ENCODE peak calls at places on chromosomes 16 and 17, in five cellular contexts. D, B, L, C and V are unnamed samples.

GRCh38 chr17:15291674-15292361 is 26.7 kb upstream of the PMP22 start:
- DNase-seq in D (no peak), B (no peak), L (peak; percentile 88), C (peak; percentile 75), V (no peak)

GRCh38 chr16:5252800-5253199 is 155.2 kb upstream of the EEF2KMT start:
- DNase-seq in D (no peak), B (no peak), L (no peak), C (no peak), V (no peak)

GRCh38 chr16:67842509-67843342 is 606 bp downstream of the THAP11 start:
- DNase-seq in D (peak; percentile 82), B (peak; percentile 61), L (peak; percentile 63), C (peak; percentile 45), V (no peak)

GRCh38 chr16:49608801-49609200 is 235.2 kb downstream of the C16orf78 start:
- DNase-seq in D (peak; percentile 65), B (no peak), L (peak; percentile 73), C (peak; percentile 45), V (no peak)

GRCh38 chr16:87150359-87151280 is 166.6 kb downstream of the C16orf95 start:
- DNase-seq in D (no peak), B (no peak), L (peak; percentile 26), C (no peak), V (no peak)

GRCh38 chr17:1999557-2000251 is 25.4 kb downstream of the RTN4RL1 start:
- DNase-seq in D (peak; percentile 80), B (peak; percentile 86), L (peak; percentile 34), C (peak; percentile 39), V (no peak)

GRCh38 chr17:43360739-43361498 is 37.9 kb upstream of the ARL4D start:
- DNase-seq in D (peak; percentile 100), B (peak; percentile 87), L (peak; percentile 98), C (peak; percentile 100), V (peak; percentile 100)

GRCh38 chr17:6548578-6549330 is 7.6 kb downstream of the PITPNM3 start:
- DNase-seq in D (no peak), B (no peak), L (no peak), C (no peak), V (no peak)

GRCh38 chr16:56990407-56991286 is 1.3 kb downstream of the NLRC5 start:
- DNase-seq in D (no peak), B (no peak), L (no peak), C (no peak), V (no peak)

GRCh38 chr17:44914698-44915271 is 515 bp downstream of the GFAP start:
- DNase-seq in D (no peak), B (no peak), L (no peak), C (no peak), V (no peak)

GRCh38 chr17:77887464-77888241 is 70.8 kb upstream of the TNRC6C start:
- DNase-seq in D (peak; percentile 90), B (peak; percentile 69), L (peak; percentile 79), C (peak; percentile 77), V (peak; percentile 43)

GRCh38 chr16:23502466-23502865 is 7.8 kb downstream of the GGA2 start:
- DNase-seq in D (no peak), B (no peak), L (no peak), C (peak; percentile 15), V (no peak)

GRCh38 chr17:13001991-13002615 is 15.7 kb downstream of the ELAC2 start:
- DNase-seq in D (no peak), B (no peak), L (peak; percentile 25), C (no peak), V (no peak)

GRCh38 chr17:82666931-82667667 is 18.9 kb upstream of the WDR45B start:
- DNase-seq in D (no peak), B (no peak), L (no peak), C (no peak), V (no peak)

GRCh38 chr17:50687200-50688066 is 20.3 kb downstream of the ANKRD40 start:
- DNase-seq in D (no peak), B (no peak), L (peak; percentile 57), C (peak; percentile 71), V (no peak)

GRCh38 chr17:74430706-74431567 is 951 bp upstream of the GPRC5C start:
- DNase-seq in D (peak; percentile 85), B (peak; percentile 97), L (peak; percentile 86), C (peak; percentile 42), V (no peak)
- H3K4me3 ChIP-seq in D (peak overlapping the region; percentile 91), B (peak overlapping the region; percentile 42), L (peak overlapping the region; percentile 10), C (peak overlapping the region; percentile 36), V (peak overlapping the region; percentile 15)

DNA sequence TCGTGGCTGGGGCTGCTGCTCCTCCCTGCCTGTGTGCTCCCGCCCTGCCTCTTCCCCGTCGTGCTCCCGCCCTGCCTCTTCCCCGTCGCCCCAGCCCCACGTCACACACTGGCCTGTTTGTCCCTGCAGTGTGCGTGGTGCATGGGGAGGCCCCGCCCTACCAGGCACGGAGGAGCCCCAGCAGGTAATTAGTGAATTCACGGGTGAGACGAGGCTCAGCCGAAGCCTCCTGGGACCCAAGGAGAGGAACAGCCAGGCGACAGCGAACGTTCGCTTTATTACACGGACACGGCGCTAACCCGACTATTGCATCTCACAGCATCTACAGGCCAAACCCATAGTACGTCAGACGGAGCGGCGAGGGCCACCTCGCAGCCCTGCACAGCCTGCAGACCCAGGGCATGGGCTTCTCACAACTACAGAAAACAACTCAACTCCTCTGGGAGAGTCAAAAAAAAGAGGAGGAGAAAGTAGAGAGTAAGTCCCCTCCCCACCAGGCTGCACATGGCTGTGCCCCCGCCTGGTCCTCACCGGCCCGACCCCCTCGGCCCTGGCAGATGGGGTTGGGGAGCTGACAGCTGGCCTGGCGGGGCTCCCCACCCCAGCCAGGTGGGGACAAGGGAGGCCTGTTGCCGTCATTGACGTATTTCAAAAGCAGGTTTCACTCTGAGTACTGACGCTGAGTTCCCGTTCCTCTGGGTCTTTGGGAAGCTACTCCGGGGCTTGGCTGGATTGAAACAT is 4.3 kb upstream of the PABPN1L start:
- DNase-seq in D (no peak), B (no peak), L (no peak), C (no peak), V (no peak)
- H3K4me3 ChIP-seq in D (peak overlapping the region; percentile 24), B (no peak overlapping the region), L (no peak overlapping the region), C (no peak overlapping the region), V (no peak overlapping the region)

GRCh38 chr16:58733248-58733670 is 857 bp downstream of the GOT2 start:
- DNase-seq in D (peak; percentile 39), B (no peak), L (peak; percentile 17), C (peak; percentile 26), V (no peak)

GRCh38 chr16:58733671-58734458 is at the start of gene GOT2:
- DNase-seq in D (peak; percentile 89), B (peak; percentile 83), L (peak; percentile 88), C (peak; percentile 85), V (peak; percentile 62)

GRCh38 chr16:58730724-58731370 is 3.3 kb downstream of the GOT2 start:
- DNase-seq in D (no peak), B (no peak), L (no peak), C (no peak), V (no peak)

GRCh38 chr16:58734459-58734787 is 307 bp upstream of the GOT2 start:
- DNase-seq in D (no peak), B (no peak), L (no peak), C (no peak), V (no peak)

GRCh38 chr16:58732545-58733247 is 1.4 kb downstream of the GOT2 start:
- DNase-seq in D (peak; percentile 33), B (no peak), L (peak; percentile 52), C (no peak), V (peak; percentile 60)
- H3K4me3 ChIP-seq in D (no peak overlapping the region), B (no peak overlapping the region), L (peak overlapping the region; percentile 87), C (peak overlapping the region; percentile 83), V (peak overlapping the region; percentile 86)

DNA sequence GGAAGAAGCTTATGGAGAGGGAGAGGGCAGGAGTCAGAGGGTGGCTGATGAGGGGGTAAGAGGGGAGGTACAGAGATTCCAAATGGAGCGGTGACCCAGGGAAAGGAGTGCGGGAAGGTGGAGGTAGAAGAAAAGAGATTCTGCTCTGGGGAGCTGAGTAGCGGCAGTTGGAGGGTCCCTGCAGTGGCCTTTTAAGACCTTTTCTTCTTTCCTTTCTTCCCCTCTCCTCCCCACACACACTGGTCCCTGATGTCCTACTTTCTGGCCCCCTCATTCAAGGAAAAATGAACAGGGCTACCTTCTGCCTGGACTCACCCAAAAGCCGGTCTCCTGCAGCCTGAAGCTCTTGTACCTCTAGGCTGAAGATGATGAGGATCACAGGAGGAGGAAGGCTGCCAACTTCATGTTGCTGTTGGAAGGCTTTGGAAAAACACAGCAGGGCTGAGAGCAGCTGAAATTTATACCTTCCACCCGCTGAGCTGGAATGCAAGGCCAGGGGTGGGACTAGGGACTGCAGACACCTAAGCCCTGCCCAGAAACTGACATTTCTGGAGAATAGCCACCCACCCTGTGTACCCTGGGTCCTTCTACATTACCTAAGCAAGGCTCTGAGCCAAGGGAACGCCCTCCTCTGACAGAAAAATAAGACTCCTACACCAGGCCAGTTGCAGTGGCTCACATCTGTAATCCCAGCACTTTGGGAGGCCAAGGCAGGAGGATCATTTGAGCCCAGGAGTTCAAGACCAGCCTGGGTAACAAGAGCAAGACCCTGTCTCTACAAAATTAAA is 9.4 kb upstream of the HEATR6 start:
- DNase-seq in D (no peak), B (peak; percentile 33), L (peak; percentile 72), C (peak; percentile 67), V (no peak)
- H3K4me3 ChIP-seq in D (peak overlapping the region; percentile 54), B (no peak overlapping the region), L (no peak overlapping the region), C (peak overlapping the region; percentile 46), V (peak overlapping the region; percentile 41)

GRCh38 chr16:89297156-89297869 is 79.8 kb downstream of the ZNF778 start:
- DNase-seq in D (no peak), B (no peak), L (no peak), C (peak; percentile 37), V (no peak)
- H3K4me3 ChIP-seq in D (no peak overlapping the region), B (no peak overlapping the region), L (no peak overlapping the region), C (no peak overlapping the region), V (no peak overlapping the region)

DNA sequence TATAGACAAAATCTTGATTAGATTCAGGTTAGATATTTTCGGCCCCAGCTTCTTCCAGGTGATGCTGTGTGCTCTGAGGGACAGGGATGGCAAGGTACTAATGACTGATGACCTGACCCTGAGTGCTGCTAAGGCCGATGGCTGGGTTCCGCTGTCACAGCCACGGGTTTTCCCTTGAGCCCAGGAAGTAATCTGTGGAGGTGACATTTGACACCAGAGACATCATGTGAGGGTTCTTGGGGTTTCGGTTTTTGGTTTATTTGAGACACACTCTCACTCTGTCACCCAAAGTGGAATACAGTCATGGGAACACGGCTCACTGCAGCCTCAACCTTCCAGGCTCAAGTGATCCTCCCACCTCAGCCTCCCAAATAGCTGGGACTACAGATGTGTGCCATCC is 9.8 kb downstream of the OTOP3 start:
- DNase-seq in D (no peak), B (no peak), L (no peak), C (no peak), V (no peak)
- H3K4me3 ChIP-seq in D (no peak overlapping the region), B (no peak overlapping the region), L (no peak overlapping the region), C (no peak overlapping the region), V (no peak overlapping the region)

GRCh38 chr17:39668141-39668924 is at the start of gene PNMT:
- DNase-seq in D (peak; percentile 62), B (peak; percentile 81), L (peak; percentile 53), C (peak; percentile 32), V (no peak)
- H3K4me3 ChIP-seq in D (peak within 1 kb of the TSS; percentile 47), B (no peak within 1 kb of the TSS), L (peak within 1 kb of the TSS; percentile 27), C (no peak within 1 kb of the TSS), V (peak within 1 kb of the TSS; percentile 36)